ENCODE peak calls at places on chromosomes 3 and 15, in six cellular contexts. One of them, this sample, is unnamed.

GRCh38 chr15:97078556-97078955 is 748.1 kb downstream of the NR2F2 start:
- DNase-seq in body of pancreas: no peak
- DNase-seq in stomach: no peak
- DNase-seq in endothelial cell of umbilical vein: no peak
- DNase-seq in HCT116: no peak
- DNase-seq in upper lobe of left lung: no peak
- DNase-seq in this sample: no peak

GRCh38 chr3:187281191-187281714 is 10.3 kb downstream of the MASP1 start:
- DNase-seq in body of pancreas: no peak
- DNase-seq in HCT116: no peak
- DNase-seq in endothelial cell of umbilical vein: no peak
- DNase-seq in stomach: no peak
- DNase-seq in upper lobe of left lung: no peak
- DNase-seq in this sample: no peak

GRCh38 chr3:192408721-192409151 is 318.6 kb downstream of the FGF12 start:
- DNase-seq in upper lobe of left lung: peak; percentile 66
- DNase-seq in HCT116: no peak
- DNase-seq in body of pancreas: no peak
- DNase-seq in stomach: no peak
- DNase-seq in endothelial cell of umbilical vein: peak; percentile 21
- DNase-seq in this sample: peak; percentile 56

GRCh38 chr3:100226712-100227429 is 33.9 kb upstream of the TBC1D23 start:
- DNase-seq in upper lobe of left lung: no peak
- DNase-seq in endothelial cell of umbilical vein: no peak
- DNase-seq in HCT116: no peak
- DNase-seq in stomach: no peak
- DNase-seq in body of pancreas: no peak
- DNase-seq in this sample: no peak

GRCh38 chr15:50315814-50316630 is 39.0 kb downstream of the GABPB1 start:
- DNase-seq in stomach: no peak
- DNase-seq in HCT116: peak; percentile 31
- DNase-seq in endothelial cell of umbilical vein: peak; percentile 52
- DNase-seq in body of pancreas: no peak
- DNase-seq in upper lobe of left lung: no peak
- DNase-seq in this sample: no peak

GRCh38 chr3:177438596-177439220 is 241.4 kb upstream of the TBL1XR1 start:
- DNase-seq in endothelial cell of umbilical vein: no peak
- DNase-seq in body of pancreas: no peak
- DNase-seq in upper lobe of left lung: no peak
- DNase-seq in stomach: no peak
- DNase-seq in HCT116: no peak
- DNase-seq in this sample: no peak

GRCh38 chr3:11593318-11594034 is 50.2 kb downstream of the VGLL4 start:
- DNase-seq in endothelial cell of umbilical vein: peak; percentile 59
- DNase-seq in upper lobe of left lung: no peak
- DNase-seq in body of pancreas: no peak
- DNase-seq in HCT116: no peak
- DNase-seq in stomach: no peak
- DNase-seq in this sample: no peak

GRCh38 chr3:94647131-94647530 is 584.3 kb downstream of the NSUN3 start:
- DNase-seq in upper lobe of left lung: no peak
- DNase-seq in endothelial cell of umbilical vein: no peak
- DNase-seq in body of pancreas: no peak
- DNase-seq in stomach: no peak
- DNase-seq in HCT116: no peak
- DNase-seq in this sample: no peak

DNA sequence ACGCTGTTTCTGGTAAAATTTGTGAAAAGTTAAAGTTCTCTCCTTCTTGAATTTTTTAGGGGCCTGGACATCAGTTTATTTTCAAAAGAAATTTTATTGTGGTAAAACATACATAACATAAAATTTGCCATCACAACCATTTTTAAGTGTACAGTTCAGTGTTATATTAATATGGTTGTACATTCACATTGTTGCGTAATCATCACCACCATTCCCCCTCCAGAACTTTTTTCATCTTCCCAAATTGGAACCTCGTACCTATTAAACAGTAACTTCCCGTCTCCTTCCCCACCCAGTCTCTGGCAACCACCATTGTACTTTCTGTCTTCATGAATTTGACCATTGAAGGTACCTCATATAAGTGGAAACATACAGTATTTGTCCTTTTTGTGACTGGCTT is 23.0 kb upstream of the XRN1 start:
- DNase-seq in endothelial cell of umbilical vein: no peak
- DNase-seq in body of pancreas: no peak
- DNase-seq in HCT116: no peak
- DNase-seq in stomach: no peak
- DNase-seq in upper lobe of left lung: no peak
- DNase-seq in this sample: no peak
- H3K27ac ChIP-seq in endothelial cell of umbilical vein: no peak overlapping the region
- H3K27ac ChIP-seq in body of pancreas: no peak overlapping the region
- H3K27ac ChIP-seq in HCT116: no peak overlapping the region
- H3K27ac ChIP-seq in stomach: no peak overlapping the region
- H3K27ac ChIP-seq in upper lobe of left lung: no peak overlapping the region
- H3K27ac ChIP-seq in this sample: no peak overlapping the region

DNA sequence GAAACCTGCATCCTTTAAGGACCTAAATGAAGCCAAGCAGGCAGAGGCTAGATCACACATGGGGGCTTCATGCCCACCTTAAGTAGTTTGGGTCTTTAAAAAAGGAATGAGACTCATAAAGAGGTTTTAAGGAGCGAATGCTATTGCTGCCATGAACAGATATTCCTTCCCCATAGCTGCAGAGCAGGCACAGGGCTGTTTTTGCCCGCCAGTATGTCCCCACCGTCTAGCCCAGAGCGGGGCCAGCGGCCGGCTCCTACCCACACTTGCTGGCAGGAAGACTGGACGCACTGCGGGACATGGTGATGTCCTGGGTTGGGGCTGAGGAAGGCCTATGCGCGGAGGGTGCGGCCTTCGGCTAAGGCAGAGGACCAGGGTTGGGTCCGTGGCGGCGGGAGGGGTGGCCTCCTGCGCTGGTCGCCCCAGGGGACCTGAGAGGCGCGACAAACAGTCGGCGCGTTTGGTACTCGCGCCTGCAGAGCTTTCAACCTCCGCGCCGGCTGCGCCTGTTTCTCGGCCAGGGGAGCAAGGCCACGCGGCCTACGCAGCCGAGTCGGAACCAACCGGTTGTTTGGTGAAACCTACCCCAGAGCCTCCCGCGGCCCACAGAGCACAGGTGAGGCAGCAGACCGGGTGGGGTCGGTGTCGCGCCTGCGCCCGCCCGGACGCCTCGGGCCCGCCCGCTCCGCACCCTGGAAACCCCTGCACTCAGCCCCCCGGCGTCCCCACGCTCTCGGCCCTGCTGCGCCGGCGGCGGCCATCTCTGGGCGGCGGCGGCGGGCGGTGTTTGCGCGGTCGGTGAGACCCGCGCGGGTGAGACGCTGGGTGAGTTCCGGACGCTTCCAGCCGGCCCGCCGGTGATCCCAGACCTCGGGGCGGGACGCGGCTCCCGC is at the start of gene FAIM:
- DNase-seq in body of pancreas: peak; percentile 81
- DNase-seq in stomach: peak; percentile 71
- DNase-seq in HCT116: peak; percentile 46
- DNase-seq in upper lobe of left lung: peak; percentile 93
- DNase-seq in endothelial cell of umbilical vein: peak; percentile 77
- DNase-seq in this sample: peak; percentile 80
- TF ChIP-seq POLR2A in body of pancreas: peak; percentile 69
- TF ChIP-seq POLR2A in stomach: no peak
- TF ChIP-seq POLR2A in HCT116: no peak
- TF ChIP-seq POLR2A in upper lobe of left lung: no peak
- TF ChIP-seq POLR2A in endothelial cell of umbilical vein: peak; percentile 10
- TF ChIP-seq POLR2A in this sample: peak; percentile 46

DNA sequence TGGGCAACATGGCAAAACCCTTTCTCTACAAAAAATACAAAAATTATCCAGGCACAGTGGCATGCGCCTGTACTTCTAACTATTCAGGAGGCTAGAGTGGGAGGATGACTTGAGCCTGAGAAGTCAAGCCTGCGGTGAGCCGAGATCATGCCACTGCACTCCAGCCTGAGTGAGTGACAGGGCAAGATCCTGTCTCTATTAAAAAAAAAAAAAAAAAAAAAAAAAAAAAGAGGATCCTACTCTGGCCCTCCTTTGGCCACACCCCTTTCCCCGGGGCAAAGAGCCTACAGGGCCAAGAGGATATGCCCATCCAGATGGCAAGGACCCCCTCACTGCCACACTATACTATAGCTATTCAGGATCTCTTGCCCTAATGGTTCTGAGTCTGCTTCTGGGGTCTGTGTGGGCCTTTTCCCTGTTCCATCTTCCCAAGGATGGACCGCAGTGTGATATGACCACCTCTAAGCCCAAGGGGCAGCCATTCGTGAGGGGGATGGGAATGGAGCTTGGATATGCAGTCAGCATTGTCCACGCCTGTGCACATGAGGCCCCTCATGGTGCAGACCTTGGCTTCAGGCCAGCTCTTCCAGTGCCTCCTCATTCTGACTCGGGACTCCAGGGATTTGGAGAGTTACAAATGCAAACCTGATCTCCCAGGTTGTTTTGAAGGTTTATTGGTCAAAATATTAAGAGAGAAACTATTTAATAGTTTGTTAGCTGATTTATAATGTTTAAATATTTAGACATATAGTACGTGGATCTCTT is 7.3 kb downstream of the TYRO3 start:
- DNase-seq in upper lobe of left lung: no peak
- DNase-seq in body of pancreas: no peak
- DNase-seq in endothelial cell of umbilical vein: no peak
- DNase-seq in HCT116: no peak
- DNase-seq in stomach: no peak
- DNase-seq in this sample: no peak
- H3K4me1 ChIP-seq in upper lobe of left lung: no peaks in the 10 kb centered on the region
- H3K4me1 ChIP-seq in body of pancreas: peaks cover 8% of the 10 kb centered on the region
- H3K4me1 ChIP-seq in endothelial cell of umbilical vein: no peaks in the 10 kb centered on the region
- H3K4me1 ChIP-seq in HCT116: no peaks in the 10 kb centered on the region
- H3K4me1 ChIP-seq in stomach: peaks cover 6% of the 10 kb centered on the region
- H3K4me1 ChIP-seq in this sample: peaks cover 7% of the 10 kb centered on the region

GRCh38 chr3:113231827-113232253 is 20.5 kb downstream of the BOC start:
- DNase-seq in upper lobe of left lung: no peak
- DNase-seq in stomach: no peak
- DNase-seq in HCT116: peak; percentile 50
- DNase-seq in body of pancreas: peak; percentile 54
- DNase-seq in endothelial cell of umbilical vein: peak; percentile 24
- DNase-seq in this sample: no peak
- H3K27ac ChIP-seq in upper lobe of left lung: no peak overlapping the region
- H3K27ac ChIP-seq in stomach: no peak overlapping the region
- H3K27ac ChIP-seq in HCT116: no peak overlapping the region
- H3K27ac ChIP-seq in body of pancreas: no peak overlapping the region
- H3K27ac ChIP-seq in endothelial cell of umbilical vein: no peak overlapping the region
- H3K27ac ChIP-seq in this sample: no peak overlapping the region

GRCh38 chr15:90959028-90959595 is 4.4 kb downstream of the RCCD1 start:
- DNase-seq in stomach: no peak
- DNase-seq in body of pancreas: no peak
- DNase-seq in HCT116: no peak
- DNase-seq in upper lobe of left lung: no peak
- DNase-seq in endothelial cell of umbilical vein: no peak
- DNase-seq in this sample: no peak

GRCh38 chr15:90956551-90957104 is 1.9 kb downstream of the RCCD1 start:
- DNase-seq in HCT116: no peak
- DNase-seq in body of pancreas: peak; percentile 79
- DNase-seq in upper lobe of left lung: peak; percentile 97
- DNase-seq in stomach: peak; percentile 83
- DNase-seq in endothelial cell of umbilical vein: peak; percentile 79
- DNase-seq in this sample: peak; percentile 76

GRCh38 chr15:90957791-90958190 is 3.1 kb downstream of the RCCD1 start:
- DNase-seq in HCT116: no peak
- DNase-seq in body of pancreas: no peak
- DNase-seq in stomach: no peak
- DNase-seq in endothelial cell of umbilical vein: no peak
- DNase-seq in upper lobe of left lung: no peak
- DNase-seq in this sample: no peak

GRCh38 chr15:90955911-90956310 is 1.2 kb downstream of the RCCD1 start:
- DNase-seq in endothelial cell of umbilical vein: no peak
- DNase-seq in upper lobe of left lung: no peak
- DNase-seq in stomach: peak; percentile 66
- DNase-seq in body of pancreas: peak; percentile 79
- DNase-seq in HCT116: no peak
- DNase-seq in this sample: no peak

DNA sequence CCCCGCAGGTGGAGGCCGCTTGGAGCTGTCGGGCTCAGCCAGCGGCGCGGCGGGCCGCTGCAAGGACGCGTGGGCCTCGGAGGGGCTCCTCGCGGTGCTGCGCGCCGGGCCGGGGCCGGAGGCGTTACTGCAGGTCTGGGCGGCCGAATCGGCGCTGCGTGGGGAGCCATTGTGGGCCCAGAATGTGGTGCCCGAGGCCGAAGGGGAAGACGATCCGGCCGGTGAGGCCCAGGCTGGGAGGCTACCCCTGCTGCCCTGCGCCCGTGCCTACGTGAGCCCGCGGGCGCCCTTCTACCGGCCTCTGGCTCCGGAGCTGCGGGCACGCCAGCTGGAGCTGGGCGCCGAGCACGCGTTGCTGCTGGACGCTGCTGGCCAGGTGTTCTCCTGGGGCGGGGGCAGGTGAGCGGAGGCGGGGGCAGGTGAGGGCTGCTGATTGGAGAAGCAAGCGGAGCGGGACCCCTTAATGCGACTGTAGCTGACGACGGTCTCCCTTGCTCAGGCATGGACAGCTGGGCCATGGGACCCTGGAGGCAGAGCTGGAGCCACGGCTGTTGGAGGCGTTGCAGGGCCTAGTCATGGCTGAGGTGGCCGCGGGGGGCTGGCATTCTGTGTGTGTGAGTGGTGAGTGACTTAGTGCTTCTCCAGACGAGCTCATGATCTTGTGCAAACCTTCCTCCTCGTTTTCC is 2.6 kb downstream of the RCCD1 start:
- DNase-seq in HCT116: no peak
- DNase-seq in upper lobe of left lung: peak; percentile 90
- DNase-seq in body of pancreas: peak; percentile 55
- DNase-seq in endothelial cell of umbilical vein: peak; percentile 40
- DNase-seq in stomach: peak; percentile 42
- DNase-seq in this sample: peak; percentile 24
- TF ChIP-seq POLR2A in HCT116: no peak
- TF ChIP-seq POLR2A in upper lobe of left lung: no peak
- TF ChIP-seq POLR2A in body of pancreas: peak; percentile 7
- TF ChIP-seq POLR2A in endothelial cell of umbilical vein: no peak
- TF ChIP-seq POLR2A in stomach: no peak
- TF ChIP-seq POLR2A in this sample: no peak

GRCh38 chr3:42151596-42152145 is 60.5 kb downstream of the TRAK1 start:
- DNase-seq in stomach: no peak
- DNase-seq in upper lobe of left lung: no peak
- DNase-seq in endothelial cell of umbilical vein: no peak
- DNase-seq in body of pancreas: no peak
- DNase-seq in HCT116: no peak
- DNase-seq in this sample: no peak
- H3K4me1 ChIP-seq in stomach: peaks cover 26% of the 10 kb centered on the region
- H3K4me1 ChIP-seq in upper lobe of left lung: peaks cover 14% of the 10 kb centered on the region
- H3K4me1 ChIP-seq in endothelial cell of umbilical vein: no peaks in the 10 kb centered on the region
- H3K4me1 ChIP-seq in body of pancreas: no peaks in the 10 kb centered on the region
- H3K4me1 ChIP-seq in HCT116: peaks cover 15% of the 10 kb centered on the region
- H3K4me1 ChIP-seq in this sample: no peaks in the 10 kb centered on the region

This sample was measured in adrenal gland.